ENCODE peak calls at places on chromosomes 2 and 18, in ten cellular contexts. N, E, O, I, P, F, K, T, X and H are unnamed samples.

GRCh38 chr2:200453853-200454524 is 55.9 kb downstream of the KCTD18 start:
- ATAC-seq in N (no peak), E (no peak), O (peak), I (no peak), P (no peak), F (no peak), K (no peak), T (no peak), X (no peak), H (no peak)

GRCh38 chr2:85963068-85963467 is 74.3 kb upstream of the ST3GAL5 start:
- ATAC-seq in N (no peak), E (no peak), O (peak), I (no peak), P (no peak), F (no peak), K (no peak), T (no peak), X (no peak), H (no peak)

GRCh38 chr2:205198130-205198505 is 484.2 kb upstream of the NRP2 start:
- ATAC-seq in N (no peak), E (peak), O (no peak), I (no peak), P (no peak), F (no peak), K (peak), T (no peak), X (no peak), H (peak)

GRCh38 chr2:1249897-1250687 is 163.2 kb upstream of the TPO start:
- ATAC-seq in N (no peak), E (no peak), O (peak), I (no peak), P (no peak), F (no peak), K (no peak), T (no peak), X (no peak), H (no peak)

GRCh38 chr2:233699424-233700027 is 6.8 kb downstream of the UGT1A6 start:
- ATAC-seq in N (no peak), E (no peak), O (no peak), I (no peak), P (no peak), F (no peak), K (no peak), T (no peak), X (no peak), H (no peak)

GRCh38 chr2:46336560-46336959 is 39.4 kb downstream of the EPAS1 start:
- ATAC-seq in N (no peak), E (no peak), O (no peak), I (no peak), P (no peak), F (no peak), K (no peak), T (peak), X (peak), H (peak)

GRCh38 chr2:172449916-172450550 is 22.6 kb downstream of the ITGA6 start:
- ATAC-seq in N (peak), E (no peak), O (peak), I (no peak), P (peak), F (no peak), K (no peak), T (no peak), X (no peak), H (peak)

GRCh38 chr2:44009136-44009744 is 13.5 kb upstream of the LRPPRC start:
- ATAC-seq in N (no peak), E (no peak), O (no peak), I (no peak), P (no peak), F (no peak), K (no peak), T (no peak), X (no peak), H (peak)

GRCh38 chr2:12534646-12535263 is 182.0 kb upstream of the TRIB2 start:
- ATAC-seq in N (no peak), E (peak), O (no peak), I (no peak), P (no peak), F (no peak), K (no peak), T (peak), X (no peak), H (peak)

GRCh38 chr2:121293450-121294325 is 8.7 kb upstream of the TFCP2L1 start:
- ATAC-seq in N (no peak), E (peak), O (no peak), I (peak), P (no peak), F (peak), K (no peak), T (no peak), X (no peak), H (no peak)

GRCh38 chr2:150606380-150607060 is 119.1 kb upstream of the RND3 start:
- ATAC-seq in N (no peak), E (no peak), O (no peak), I (no peak), P (no peak), F (no peak), K (no peak), T (no peak), X (no peak), H (no peak)

GRCh38 chr2:122079844-122080243 is 324.4 kb downstream of the TSN start:
- ATAC-seq in N (no peak), E (no peak), O (no peak), I (no peak), P (no peak), F (no peak), K (no peak), T (no peak), X (no peak), H (no peak)

GRCh38 chr2:216344206-216344957 is 27.9 kb downstream of the MARCHF4 start:
- ATAC-seq in N (no peak), E (no peak), O (no peak), I (no peak), P (no peak), F (no peak), K (no peak), T (no peak), X (no peak), H (no peak)

GRCh38 chr18:6835345-6835744 is 105.8 kb downstream of the ARHGAP28 start:
- ATAC-seq in N (no peak), E (peak), O (no peak), I (no peak), P (no peak), F (no peak), K (no peak), T (no peak), X (no peak), H (no peak)

GRCh38 chr2:24859968-24860600 is 60.0 kb downstream of the ADCY3 start:
- ATAC-seq in N (no peak), E (peak), O (no peak), I (no peak), P (no peak), F (no peak), K (no peak), T (no peak), X (no peak), H (no peak)

GRCh38 chr2:172467382-172467781 is 40.0 kb downstream of the ITGA6 start:
- ATAC-seq in N (no peak), E (no peak), O (no peak), I (no peak), P (no peak), F (no peak), K (no peak), T (no peak), X (no peak), H (no peak)

GRCh38 chr2:148501545-148501944 is 143.0 kb upstream of the EPC2 start:
- ATAC-seq in N (no peak), E (no peak), O (no peak), I (no peak), P (no peak), F (peak), K (no peak), T (no peak), X (no peak), H (no peak)

GRCh38 chr2:231133365-231134114 is 8.7 kb upstream of the HTR2B start:
- ATAC-seq in N (no peak), E (no peak), O (no peak), I (no peak), P (no peak), F (no peak), K (no peak), T (no peak), X (peak), H (no peak)

GRCh38 chr2:103875111-103875510 is 978.8 kb upstream of the POU3F3 start:
- ATAC-seq in N (no peak), E (no peak), O (no peak), I (no peak), P (no peak), F (no peak), K (no peak), T (no peak), X (no peak), H (no peak)

GRCh38 chr2:30565860-30566358 is 118.9 kb downstream of the LCLAT1 start:
- ATAC-seq in N (no peak), E (peak), O (peak), I (no peak), P (no peak), F (peak), K (no peak), T (no peak), X (peak), H (no peak)

GRCh38 chr2:141863964-141864363 is 266.9 kb downstream of the LRP1B start:
- ATAC-seq in N (no peak), E (no peak), O (no peak), I (no peak), P (no peak), F (no peak), K (no peak), T (no peak), X (no peak), H (no peak)

GRCh38 chr18:334575-335132 is 66.8 kb upstream of the THOC1 start:
- ATAC-seq in N (no peak), E (no peak), O (no peak), I (no peak), P (no peak), F (no peak), K (no peak), T (no peak), X (no peak), H (no peak)